ENCODE peak calls at places on chromosomes 2 and 18, in five cellular contexts. S is lower lobe of right lung; B is aorta; E is CD8-positive, alpha-beta memory T cell; M is PC-3. G is an unnamed sample. For H3K27me3 and H3K4me1, the result is how much of the 10 kb centered on the place peaks cover.

GRCh38 chr18:58785171-58785805 is 79.4 kb upstream of the ZNF532 start:
- DNase-seq in M (peak), S (no peak), B (peak), E (no peak), G (no peak)

GRCh38 chr2:54755641-54756326 is 32.3 kb downstream of the EML6 start:
- DNase-seq in E (no peak), B (no peak), M (no peak), S (no peak), G (no peak)

GRCh38 chr2:101788565-101788964 is 91.1 kb downstream of the MAP4K4 start:
- DNase-seq in S (no peak), B (no peak), M (no peak), E (no peak), G (no peak)

GRCh38 chr2:234993547-234993981 is 41.7 kb downstream of the SH3BP4 start:
- DNase-seq in E (no peak), S (no peak), B (no peak), M (no peak), G (no peak)

GRCh38 chr2:120850551-120850950 is 114.9 kb downstream of the GLI2 start:
- DNase-seq in B (peak), M (no peak), S (peak), E (no peak), G (no peak)

GRCh38 chr2:153519260-153519875 is 40.8 kb upstream of the RPRM start:
- DNase-seq in S (no peak), E (peak), M (peak), B (peak), G (peak)

GRCh38 chr2:98565286-98565860 is 42.9 kb downstream of the COA5 start:
- DNase-seq in S (no peak), E (no peak), M (no peak), B (no peak), G (no peak)

GRCh38 chr18:67590571-67591141 is 74.1 kb upstream of the DSEL start:
- DNase-seq in B (no peak), S (no peak), M (peak), E (no peak), G (no peak)

GRCh38 chr2:9359463-9359862 is 63.9 kb downstream of the ITGB1BP1 start:
- DNase-seq in E (no peak), M (no peak), S (no peak), B (no peak), G (no peak)
- H3K27me3 ChIP-seq in E (under half), M (under half), S (under half), B (under half), G (under half)

GRCh38 chr2:201327678-201328077 is 29.5 kb downstream of the FLACC1 start:
- DNase-seq in E (no peak), M (no peak), B (no peak), S (no peak), G (no peak)
- H3K4me1 ChIP-seq in E (under half), M (under half), B (under half), S (under half), G (under half)

GRCh38 chr2:175631247-175631628 is 370.8 kb downstream of the LNPK start:
- DNase-seq in E (no peak), B (no peak), S (no peak), M (peak), G (no peak)
- H3K27ac ChIP-seq in E (no peak), B (no peak), S (no peak), M (no peak), G (no peak)

DNA sequence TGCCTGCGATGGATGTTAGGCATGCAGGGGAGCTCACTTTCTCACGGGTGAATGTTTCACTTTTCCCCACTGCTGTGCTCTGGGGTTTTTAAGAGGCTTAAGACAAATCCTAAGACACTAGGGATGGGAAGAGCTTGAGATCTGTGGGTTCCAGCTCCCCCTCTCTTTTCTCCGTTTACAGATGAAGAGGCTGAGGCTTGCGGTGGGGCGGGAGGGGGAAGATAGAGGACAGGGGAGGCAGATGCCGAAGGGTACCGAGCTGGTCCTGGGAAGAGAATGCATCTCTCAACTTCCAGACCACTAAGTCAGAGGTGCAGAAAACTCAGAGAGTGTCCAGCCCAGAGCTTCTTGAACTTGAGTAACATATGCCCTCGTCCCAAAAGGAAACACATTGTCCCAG is 8.2 kb upstream of the ATOH8 start:
- DNase-seq in E (no peak), S (no peak), B (no peak), M (no peak), G (no peak)
- H3K27me3 ChIP-seq in E (under half), S (under half), B (under half), M (under half), G (under half)

GRCh38 chr18:47975701-47976100 is 45.2 kb upstream of the SMAD2 start:
- DNase-seq in E (no peak), M (no peak), S (no peak), B (no peak), G (no peak)
- H3K4me1 ChIP-seq in E (under half), M (under half), S (under half), B (under half), G (under half)

GRCh38 chr2:148527488-148528340 is 116.8 kb upstream of the EPC2 start:
- DNase-seq in B (no peak), S (no peak), M (peak), E (no peak), G (no peak)
- H3K27ac ChIP-seq in B (no peak), S (no peak), M (no peak), E (peak), G (no peak)

GRCh38 chr18:47253101-47253654 is 1.7 kb upstream of the SKOR2 start:
- DNase-seq in M (no peak), E (no peak), S (no peak), B (no peak), G (no peak)

GRCh38 chr18:47250415-47251046 is 929 bp downstream of the SKOR2 start:
- DNase-seq in M (no peak), S (no peak), E (no peak), B (no peak), G (no peak)

GRCh38 chr18:47249602-47250001 is 1.9 kb downstream of the SKOR2 start:
- DNase-seq in B (no peak), S (no peak), M (no peak), E (no peak), G (no peak)

GRCh38 chr18:47251289-47252120 is at the start of gene SKOR2:
- DNase-seq in M (no peak), B (no peak), S (no peak), E (no peak), G (no peak)

GRCh38 chr18:47254341-47254939 is 3.0 kb upstream of the SKOR2 start:
- DNase-seq in E (no peak), S (peak), B (no peak), M (peak), G (peak)
- H3K27me3 ChIP-seq in E (under half), S (half or more), B (under half), M (under half), G (under half)

GRCh38 chr2:12263730-12264129 is 453.0 kb upstream of the TRIB2 start:
- DNase-seq in S (no peak), M (no peak), B (no peak), E (no peak), G (no peak)
- H3K4me1 ChIP-seq in S (under half), M (under half), B (under half), E (under half), G (under half)